ENCODE peak calls at places on chromosomes 5 and 9, in seven cellular contexts. One of them, this sample, is unnamed.

GRCh38 chr9:134734270-134734669 is 92.7 kb downstream of the COL5A1 start:
- DNase-seq in NCI-H1092: no peak
- DNase-seq in nephron progenitor cell: no peak
- DNase-seq in PC-3: no peak
- DNase-seq in neural crest cell: no peak
- DNase-seq in B cell: no peak
- DNase-seq in non-pigmented ciliary epithelial cell: no peak
- DNase-seq in this sample: no peak

GRCh38 chr9:132384376-132384775 is 22.3 kb downstream of the TTF1 start:
- DNase-seq in PC-3: no peak
- DNase-seq in nephron progenitor cell: no peak
- DNase-seq in NCI-H1092: no peak
- DNase-seq in neural crest cell: no peak
- DNase-seq in B cell: peak
- DNase-seq in non-pigmented ciliary epithelial cell: no peak
- DNase-seq in this sample: no peak

GRCh38 chr5:71830626-71831539 is 111.8 kb downstream of the CARTPT start:
- DNase-seq in PC-3: peak
- DNase-seq in NCI-H1092: peak
- DNase-seq in neural crest cell: no peak
- DNase-seq in non-pigmented ciliary epithelial cell: peak
- DNase-seq in nephron progenitor cell: no peak
- DNase-seq in B cell: no peak
- DNase-seq in this sample: peak

GRCh38 chr5:122312670-122312988 is 592 bp downstream of the SNCAIP start:
- DNase-seq in PC-3: no peak
- DNase-seq in neural crest cell: peak
- DNase-seq in B cell: no peak
- DNase-seq in non-pigmented ciliary epithelial cell: no peak
- DNase-seq in NCI-H1092: no peak
- DNase-seq in nephron progenitor cell: peak
- DNase-seq in this sample: no peak

GRCh38 chr9:71909887-71910601 is 949 bp downstream of the ABHD17B start:
- DNase-seq in non-pigmented ciliary epithelial cell: no peak
- DNase-seq in B cell: peak
- DNase-seq in PC-3: peak
- DNase-seq in NCI-H1092: no peak
- DNase-seq in neural crest cell: peak
- DNase-seq in nephron progenitor cell: peak
- DNase-seq in this sample: no peak

GRCh38 chr9:79021084-79021483 is 550.7 kb upstream of the TLE4 start:
- DNase-seq in neural crest cell: no peak
- DNase-seq in non-pigmented ciliary epithelial cell: no peak
- DNase-seq in PC-3: peak
- DNase-seq in NCI-H1092: no peak
- DNase-seq in nephron progenitor cell: no peak
- DNase-seq in B cell: no peak
- DNase-seq in this sample: no peak

GRCh38 chr5:167665841-167666375 is 625.5 kb upstream of the WWC1 start:
- DNase-seq in non-pigmented ciliary epithelial cell: no peak
- DNase-seq in PC-3: no peak
- DNase-seq in nephron progenitor cell: no peak
- DNase-seq in neural crest cell: no peak
- DNase-seq in NCI-H1092: no peak
- DNase-seq in B cell: no peak
- DNase-seq in this sample: no peak

GRCh38 chr9:75892168-75892901 is 1.9 kb downstream of the PCSK5 start:
- DNase-seq in non-pigmented ciliary epithelial cell: no peak
- DNase-seq in NCI-H1092: no peak
- DNase-seq in B cell: peak
- DNase-seq in neural crest cell: peak
- DNase-seq in PC-3: no peak
- DNase-seq in nephron progenitor cell: peak
- DNase-seq in this sample: no peak

GRCh38 chr5:123546657-123547056 is 34.7 kb downstream of the CSNK1G3 start:
- DNase-seq in PC-3: peak
- DNase-seq in nephron progenitor cell: no peak
- DNase-seq in non-pigmented ciliary epithelial cell: no peak
- DNase-seq in neural crest cell: no peak
- DNase-seq in NCI-H1092: no peak
- DNase-seq in B cell: no peak
- DNase-seq in this sample: no peak

GRCh38 chr9:88950341-88951141 is 40.7 kb upstream of the S1PR3 start:
- DNase-seq in NCI-H1092: no peak
- DNase-seq in B cell: no peak
- DNase-seq in neural crest cell: no peak
- DNase-seq in non-pigmented ciliary epithelial cell: no peak
- DNase-seq in nephron progenitor cell: no peak
- DNase-seq in PC-3: peak
- DNase-seq in this sample: no peak

GRCh38 chr9:91315191-91315590 is 46.5 kb downstream of the AUH start:
- DNase-seq in PC-3: peak
- DNase-seq in neural crest cell: no peak
- DNase-seq in nephron progenitor cell: no peak
- DNase-seq in NCI-H1092: no peak
- DNase-seq in non-pigmented ciliary epithelial cell: no peak
- DNase-seq in B cell: no peak
- DNase-seq in this sample: no peak

GRCh38 chr9:6917162-6917561 is 159.4 kb downstream of the KDM4C start:
- DNase-seq in PC-3: no peak
- DNase-seq in neural crest cell: no peak
- DNase-seq in B cell: peak
- DNase-seq in nephron progenitor cell: no peak
- DNase-seq in NCI-H1092: no peak
- DNase-seq in non-pigmented ciliary epithelial cell: no peak
- DNase-seq in this sample: no peak

GRCh38 chr5:125700380-125700856 is 722.8 kb upstream of the GRAMD2B start:
- DNase-seq in non-pigmented ciliary epithelial cell: no peak
- DNase-seq in NCI-H1092: peak
- DNase-seq in nephron progenitor cell: no peak
- DNase-seq in PC-3: peak
- DNase-seq in neural crest cell: no peak
- DNase-seq in B cell: no peak
- DNase-seq in this sample: no peak

GRCh38 chr9:86674475-86674874 is 272.8 kb downstream of the GAS1 start:
- DNase-seq in nephron progenitor cell: no peak
- DNase-seq in PC-3: no peak
- DNase-seq in NCI-H1092: no peak
- DNase-seq in non-pigmented ciliary epithelial cell: no peak
- DNase-seq in B cell: no peak
- DNase-seq in neural crest cell: no peak
- DNase-seq in this sample: no peak